ENCODE peak calls at places on chromosome 10, in seven cellular contexts. A is heart left ventricle, W is uterus, C is esophagus squamous epithelium, X is body of pancreas, D is suprapubic skin, S is spleen. H is an unnamed sample. For H3K9me3, the result is how much of the 10 kb centered on the place peaks cover.

GRCh38 chr10:74189999-74190421 is 39.0 kb downstream of the ADK start:
- DNase-seq in W (no peak), S (no peak), X (peak), D (no peak), C (no peak), A (no peak), H (no peak)

GRCh38 chr10:21441625-21442024 is 83.9 kb downstream of the SKIDA1 start:
- DNase-seq in D (no peak), S (no peak), X (no peak), C (no peak), W (no peak), A (no peak), H (no peak)

GRCh38 chr10:116634126-116634975 is 13.6 kb downstream of the PNLIPRP2 start:
- DNase-seq in A (no peak), W (no peak), S (no peak), X (no peak), C (no peak), D (no peak), H (no peak)

GRCh38 chr10:4685904-4686643 is 139.9 kb upstream of the AKR1E2 start:
- DNase-seq in D (no peak), W (no peak), S (no peak), C (no peak), A (no peak), X (no peak), H (no peak)

GRCh38 chr10:125159486-125159931 is 854 bp downstream of the CTBP2 start:
- DNase-seq in S (peak), D (peak), X (peak), C (no peak), W (peak), A (peak), H (peak)

GRCh38 chr10:14905890-14906289 is 27.2 kb downstream of the SUV39H2 start:
- DNase-seq in S (no peak), C (no peak), W (no peak), A (no peak), D (no peak), X (no peak), H (no peak)

GRCh38 chr10:114245128-114245791 is 6.2 kb downstream of the VWA2 start:
- DNase-seq in C (no peak), S (no peak), D (no peak), W (no peak), A (no peak), X (peak), H (no peak)

GRCh38 chr10:110005716-110006115 is 2.1 kb upstream of the ADD3 start:
- DNase-seq in W (peak), D (no peak), X (peak), C (no peak), A (peak), S (no peak), H (no peak)

GRCh38 chr10:34299105-34299611 is 515.9 kb downstream of the PARD3 start:
- DNase-seq in X (no peak), W (no peak), D (no peak), C (no peak), A (no peak), S (no peak), H (no peak)

GRCh38 chr10:72137583-72137982 is 49.2 kb upstream of the SPOCK2 start:
- DNase-seq in C (no peak), S (no peak), W (no peak), D (no peak), A (no peak), X (no peak), H (no peak)

GRCh38 chr10:29387269-29387668 is 98.4 kb downstream of the LYZL1 start:
- DNase-seq in A (no peak), S (no peak), W (no peak), X (no peak), D (no peak), C (no peak), H (no peak)

GRCh38 chr10:4183761-4184261 is 398.8 kb upstream of the KLF6 start:
- DNase-seq in A (no peak), D (no peak), X (no peak), W (no peak), C (no peak), S (no peak), H (no peak)

GRCh38 chr10:53598914-53599313 is 826.3 kb upstream of the MBL2 start:
- DNase-seq in C (no peak), W (no peak), A (no peak), S (no peak), D (no peak), X (no peak), H (no peak)

GRCh38 chr10:34985823-34986222 is 104.3 kb downstream of the CUL2 start:
- DNase-seq in X (no peak), W (no peak), S (no peak), A (no peak), D (peak), C (no peak), H (no peak)

GRCh38 chr10:116674901-116675423 is 54.2 kb downstream of the PNLIPRP2 start:
- DNase-seq in C (no peak), W (no peak), S (no peak), D (peak), X (no peak), A (no peak), H (no peak)

GRCh38 chr10:65355141-65355680 is 1570.6 kb upstream of the LRRTM3 start:
- DNase-seq in W (no peak), A (no peak), C (no peak), X (no peak), S (no peak), D (no peak), H (no peak)

GRCh38 chr10:103859161-103860141 is 4.1 kb upstream of the SH3PXD2A start:
- DNase-seq in D (no peak), X (peak), W (peak), A (peak), S (no peak), C (no peak), H (peak)

GRCh38 chr10:73413108-73413527 is 740 bp downstream of the ANXA7 start:
- DNase-seq in A (no peak), S (no peak), C (no peak), D (no peak), W (no peak), X (peak), H (peak)

GRCh38 chr10:132232553-132232949 is 45.8 kb downstream of the DPYSL4 start:
- DNase-seq in C (no peak), S (no peak), X (no peak), D (no peak), W (no peak), A (peak), H (no peak)

GRCh38 chr10:96305019-96305418 is 785 bp downstream of the DNTT start:
- DNase-seq in A (no peak), C (no peak), S (no peak), X (no peak), W (no peak), D (no peak), H (no peak)

GRCh38 chr10:116055252-116055918 is 217.6 kb downstream of the GFRA1 start:
- DNase-seq in W (no peak), D (no peak), A (no peak), S (no peak), X (no peak), C (no peak), H (no peak)

GRCh38 chr10:90674927-90675326 is 182.9 kb downstream of the HTR7 start:
- DNase-seq in S (no peak), A (no peak), D (no peak), X (no peak), W (no peak), C (no peak), H (no peak)

GRCh38 chr10:48287417-48288391 is 13.2 kb upstream of the FRMPD2 start:
- DNase-seq in X (peak), S (no peak), A (peak), W (no peak), D (no peak), C (no peak), H (no peak)

GRCh38 chr10:36168777-36169176 is 526.7 kb upstream of the FZD8 start:
- DNase-seq in X (no peak), C (no peak), D (no peak), A (no peak), S (no peak), W (no peak), H (no peak)

GRCh38 chr10:20100157-20100556 is 283.9 kb downstream of the PLXDC2 start:
- DNase-seq in D (no peak), C (no peak), A (no peak), W (no peak), X (no peak), S (no peak), H (no peak)

GRCh38 chr10:73517166-73517888 is 21.5 kb upstream of the PPP3CB start:
- DNase-seq in D (no peak), C (no peak), X (no peak), A (no peak), W (no peak), S (no peak), H (no peak)

GRCh38 chr10:126736737-126737136 is 66.2 kb upstream of the C10orf90 start:
- DNase-seq in X (no peak), C (no peak), W (no peak), D (no peak), A (no peak), S (no peak), H (no peak)

GRCh38 chr10:70985824-70986336 is 97.5 kb upstream of the PCBD1 start:
- DNase-seq in S (peak), A (peak), X (no peak), D (no peak), W (no peak), C (no peak), H (no peak)

GRCh38 chr10:92387289-92387940 is 96.4 kb downstream of the MARCHF5 start:
- DNase-seq in D (no peak), A (no peak), C (no peak), W (no peak), S (no peak), X (peak), H (no peak)

GRCh38 chr10:132538031-132538789 is 623 bp downstream of the INPP5A start:
- DNase-seq in S (peak), A (peak), D (peak), X (peak), C (no peak), W (peak), H (peak)

GRCh38 chr10:43785252-43785651 is 136.6 kb upstream of the ZNF32 start:
- DNase-seq in C (no peak), W (no peak), S (no peak), X (peak), A (no peak), D (no peak), H (no peak)

GRCh38 chr10:54585572-54585971 is 215.5 kb downstream of the PCDH15 start:
- DNase-seq in S (no peak), C (no peak), W (no peak), X (no peak), A (no peak), D (no peak), H (no peak)

GRCh38 chr10:51272580-51272979 is 198.3 kb downstream of the PRKG1 start:
- DNase-seq in S (no peak), A (peak), C (no peak), W (peak), D (no peak), X (no peak), H (no peak)

DNA sequence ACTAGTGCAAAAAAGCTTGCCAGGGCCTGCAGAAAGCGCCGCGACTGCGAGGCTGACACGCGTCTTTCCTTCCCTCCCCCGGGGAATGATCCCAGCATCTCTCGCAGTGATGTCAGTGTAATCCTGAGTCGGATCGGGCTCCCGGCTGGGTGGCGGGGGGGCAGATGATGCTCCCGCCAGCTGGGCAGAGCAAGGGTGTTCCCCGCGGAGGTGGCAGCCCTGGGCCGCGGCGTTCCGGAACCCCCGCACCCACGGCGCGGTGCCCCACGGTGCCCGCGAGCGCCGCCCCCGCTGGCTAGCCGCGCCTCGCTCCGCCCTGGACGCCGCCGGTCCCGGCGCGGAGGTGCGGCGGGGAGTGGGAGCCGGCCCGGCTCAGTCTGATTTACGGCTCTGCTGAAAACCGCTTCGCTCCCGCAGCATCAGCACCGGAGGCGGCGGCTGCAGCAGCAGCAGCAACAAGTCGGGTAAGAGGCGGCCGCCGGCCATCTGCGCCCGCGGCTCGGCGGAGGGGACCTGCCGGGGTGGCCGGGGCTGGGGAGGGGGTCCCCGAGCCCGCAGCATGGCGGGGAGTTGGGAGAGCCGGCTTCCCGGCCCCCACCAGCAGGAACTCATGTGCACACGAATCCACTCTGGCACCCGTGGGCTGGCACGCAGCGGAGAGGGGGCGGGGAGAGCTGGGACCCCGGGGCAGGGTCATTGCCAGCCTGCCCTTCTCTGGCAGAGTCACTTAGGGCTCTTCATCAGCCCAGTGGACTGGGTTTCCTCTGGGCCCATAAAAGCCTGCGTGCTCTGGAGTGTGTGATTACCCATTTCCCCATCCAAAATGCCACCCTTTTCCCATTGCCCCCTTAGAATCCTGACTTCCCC is at the start of gene ZNF365:
- DNase-seq in W (no peak), X (peak), D (no peak), A (peak), C (no peak), S (peak), H (peak)
- H3K4me3 ChIP-seq in W (peak), X (peak), D (peak), A (peak), C (peak), S (peak), H (peak)

GRCh38 chr10:77899080-77899477 is 27.5 kb downstream of the DLG5 start:
- DNase-seq in A (no peak), S (no peak), C (no peak), W (no peak), X (peak), D (no peak), H (no peak)

GRCh38 chr10:77893386-77893785 is 33.2 kb downstream of the DLG5 start:
- DNase-seq in X (no peak), D (no peak), A (no peak), C (no peak), S (no peak), W (no peak), H (no peak)

GRCh38 chr10:77894058-77894457 is 32.5 kb downstream of the DLG5 start:
- DNase-seq in A (no peak), X (no peak), W (no peak), C (no peak), D (no peak), S (no peak), H (no peak)

GRCh38 chr10:77898323-77899079 is 28.1 kb downstream of the DLG5 start:
- DNase-seq in C (no peak), X (peak), W (no peak), D (no peak), A (no peak), S (no peak), H (no peak)

GRCh38 chr10:77896058-77896457 is 30.5 kb downstream of the DLG5 start:
- DNase-seq in D (no peak), A (no peak), S (no peak), C (no peak), W (no peak), X (no peak), H (no peak)
- H3K9me3 ChIP-seq in D (under half), A (under half), S (under half), C (under half), W (under half), X (under half), H (under half)

GRCh38 chr10:79070611-79071534 is 2.1 kb downstream of the ZMIZ1 start:
- DNase-seq in X (peak), A (peak), D (peak), C (peak), W (peak), S (peak), H (peak)
- TF ChIP-seq POLR2A in X (peak), A (no peak), D (peak), C (peak), W (peak), S (no peak), H (peak)

GRCh38 chr10:60138842-60139241 is 232.5 kb upstream of the CCDC6 start:
- DNase-seq in W (no peak), D (no peak), C (no peak), A (no peak), X (no peak), S (no peak), H (no peak)

GRCh38 chr10:60140681-60141632 is 234.6 kb upstream of the CCDC6 start:
- DNase-seq in X (no peak), S (no peak), D (no peak), A (peak), W (peak), C (no peak), H (peak)

GRCh38 chr10:60138026-60138425 is 231.7 kb upstream of the CCDC6 start:
- DNase-seq in D (no peak), S (no peak), W (no peak), X (no peak), C (no peak), A (no peak), H (no peak)

GRCh38 chr10:60139290-60139689 is 232.9 kb upstream of the CCDC6 start:
- DNase-seq in C (no peak), A (no peak), X (no peak), D (no peak), S (no peak), W (no peak), H (no peak)

GRCh38 chr10:60139798-60140566 is 233.6 kb upstream of the CCDC6 start:
- DNase-seq in W (no peak), X (no peak), C (no peak), S (no peak), D (no peak), A (no peak), H (no peak)
- H3K4me3 ChIP-seq in W (peak), X (no peak), C (no peak), S (no peak), D (peak), A (peak), H (peak)